ENCODE peak calls at places on chromosomes 13 and 19, in eight cellular contexts. One of them, this sample, is unnamed.

GRCh38 chr19:54179921-54180452 is 7.0 kb upstream of the TMC4 start:
- DNase-seq in naive B cell: no peak
- DNase-seq in ELR: peak; percentile 49
- DNase-seq in RPMI8226: peak; percentile 66
- DNase-seq in HS-5: no peak
- DNase-seq in NB4: no peak
- DNase-seq in NCI-H460: no peak
- DNase-seq in neural progenitor cell: peak; percentile 95
- DNase-seq in this sample: peak; percentile 67

GRCh38 chr19:55176116-55176515 is 4.0 kb downstream of the SYT5 start:
- DNase-seq in naive B cell: no peak
- DNase-seq in ELR: no peak
- DNase-seq in RPMI8226: no peak
- DNase-seq in HS-5: no peak
- DNase-seq in NB4: no peak
- DNase-seq in NCI-H460: no peak
- DNase-seq in neural progenitor cell: no peak
- DNase-seq in this sample: no peak

GRCh38 chr13:51246411-51247298 is 24.5 kb downstream of the FAM124A start:
- DNase-seq in naive B cell: no peak
- DNase-seq in ELR: no peak
- DNase-seq in RPMI8226: no peak
- DNase-seq in HS-5: no peak
- DNase-seq in NB4: no peak
- DNase-seq in NCI-H460: no peak
- DNase-seq in neural progenitor cell: peak; percentile 37
- DNase-seq in this sample: no peak

GRCh38 chr19:45615795-45616708 is 14.0 kb upstream of the GPR4 start:
- DNase-seq in naive B cell: peak; percentile 41
- DNase-seq in ELR: peak; percentile 93
- DNase-seq in RPMI8226: peak; percentile 72
- DNase-seq in HS-5: no peak
- DNase-seq in NB4: peak; percentile 78
- DNase-seq in NCI-H460: peak; percentile 85
- DNase-seq in neural progenitor cell: peak; percentile 99
- DNase-seq in this sample: peak; percentile 93

GRCh38 chr19:29467824-29468401 is 57.9 kb upstream of the VSTM2B start:
- DNase-seq in naive B cell: no peak
- DNase-seq in ELR: peak; percentile 62
- DNase-seq in RPMI8226: peak; percentile 36
- DNase-seq in HS-5: no peak
- DNase-seq in NB4: peak; percentile 31
- DNase-seq in NCI-H460: peak; percentile 12
- DNase-seq in neural progenitor cell: peak; percentile 56
- DNase-seq in this sample: peak; percentile 35

GRCh38 chr13:90545070-90545840 is 802.2 kb upstream of the MIR17HG start:
- DNase-seq in naive B cell: no peak
- DNase-seq in ELR: peak; percentile 16
- DNase-seq in RPMI8226: no peak
- DNase-seq in HS-5: no peak
- DNase-seq in NB4: peak; percentile 1
- DNase-seq in NCI-H460: no peak
- DNase-seq in neural progenitor cell: no peak
- DNase-seq in this sample: no peak

GRCh38 chr13:78603240-78603947 is at the start of gene POU4F1:
- DNase-seq in naive B cell: peak; percentile 51
- DNase-seq in ELR: no peak
- DNase-seq in RPMI8226: peak; percentile 78
- DNase-seq in HS-5: no peak
- DNase-seq in NB4: peak; percentile 81
- DNase-seq in NCI-H460: peak; percentile 58
- DNase-seq in neural progenitor cell: peak; percentile 93
- DNase-seq in this sample: peak; percentile 75

GRCh38 chr13:28494861-28495585 is at the start of gene FLT1:
- DNase-seq in naive B cell: peak; percentile 36
- DNase-seq in ELR: peak; percentile 80
- DNase-seq in RPMI8226: no peak
- DNase-seq in HS-5: no peak
- DNase-seq in NB4: peak; percentile 72
- DNase-seq in NCI-H460: no peak
- DNase-seq in neural progenitor cell: peak; percentile 80
- DNase-seq in this sample: no peak

GRCh38 chr13:92137519-92137918 is 739.1 kb downstream of the GPC5 start:
- DNase-seq in naive B cell: no peak
- DNase-seq in ELR: no peak
- DNase-seq in RPMI8226: no peak
- DNase-seq in HS-5: no peak
- DNase-seq in NB4: peak; percentile 14
- DNase-seq in NCI-H460: no peak
- DNase-seq in neural progenitor cell: peak; percentile 3
- DNase-seq in this sample: no peak

GRCh38 chr19:4140237-4140711 is 13.2 kb upstream of the CREB3L3 start:
- DNase-seq in naive B cell: no peak
- DNase-seq in ELR: peak; percentile 87
- DNase-seq in RPMI8226: peak; percentile 66
- DNase-seq in HS-5: peak; percentile 38
- DNase-seq in NB4: peak; percentile 64
- DNase-seq in NCI-H460: peak; percentile 61
- DNase-seq in neural progenitor cell: peak; percentile 88
- DNase-seq in this sample: peak; percentile 63

GRCh38 chr19:38539751-38540150 is 78.0 kb downstream of the MAP4K1 start:
- DNase-seq in naive B cell: no peak
- DNase-seq in ELR: no peak
- DNase-seq in RPMI8226: no peak
- DNase-seq in HS-5: no peak
- DNase-seq in NB4: no peak
- DNase-seq in NCI-H460: no peak
- DNase-seq in neural progenitor cell: no peak
- DNase-seq in this sample: no peak

GRCh38 chr13:40394304-40394983 is 272.0 kb downstream of the FOXO1 start:
- DNase-seq in naive B cell: no peak
- DNase-seq in ELR: peak; percentile 17
- DNase-seq in RPMI8226: no peak
- DNase-seq in HS-5: no peak
- DNase-seq in NB4: no peak
- DNase-seq in NCI-H460: no peak
- DNase-seq in neural progenitor cell: no peak
- DNase-seq in this sample: no peak

GRCh38 chr13:20258208-20258962 is 26.3 kb upstream of the GJB6 start:
- DNase-seq in naive B cell: no peak
- DNase-seq in ELR: no peak
- DNase-seq in RPMI8226: no peak
- DNase-seq in HS-5: no peak
- DNase-seq in NB4: no peak
- DNase-seq in NCI-H460: no peak
- DNase-seq in neural progenitor cell: no peak
- DNase-seq in this sample: no peak

GRCh38 chr19:50314724-50315700 is 14.2 kb downstream of the KCNC3 start:
- DNase-seq in naive B cell: no peak
- DNase-seq in ELR: no peak
- DNase-seq in RPMI8226: no peak
- DNase-seq in HS-5: no peak
- DNase-seq in NB4: no peak
- DNase-seq in NCI-H460: no peak
- DNase-seq in neural progenitor cell: peak; percentile 62
- DNase-seq in this sample: no peak

GRCh38 chr13:98144501-98145350 is 1.8 kb downstream of the FARP1 start:
- DNase-seq in naive B cell: no peak
- DNase-seq in ELR: peak; percentile 76
- DNase-seq in RPMI8226: no peak
- DNase-seq in HS-5: no peak
- DNase-seq in NB4: no peak
- DNase-seq in NCI-H460: no peak
- DNase-seq in neural progenitor cell: peak; percentile 81
- DNase-seq in this sample: peak; percentile 61

GRCh38 chr19:54218960-54219661 is 3.7 kb downstream of the LILRB3 start:
- DNase-seq in naive B cell: no peak
- DNase-seq in ELR: no peak
- DNase-seq in RPMI8226: no peak
- DNase-seq in HS-5: no peak
- DNase-seq in NB4: no peak
- DNase-seq in NCI-H460: no peak
- DNase-seq in neural progenitor cell: no peak
- DNase-seq in this sample: no peak

GRCh38 chr19:18233224-18233825 is 7.1 kb upstream of the PDE4C start:
- DNase-seq in naive B cell: peak; percentile 50
- DNase-seq in ELR: peak; percentile 55
- DNase-seq in RPMI8226: peak; percentile 83
- DNase-seq in HS-5: no peak
- DNase-seq in NB4: peak; percentile 69
- DNase-seq in NCI-H460: peak; percentile 48
- DNase-seq in neural progenitor cell: peak; percentile 96
- DNase-seq in this sample: peak; percentile 68